ENCODE peak calls at places on chromosomes 11 and 22, in four cellular contexts. One of them, this sample, is unnamed. For H3K4me1, the result is how much of the 10 kb centered on the place peaks cover.

GRCh38 chr22:38290347-38290746 is 17.5 kb upstream of the TMEM184B start:
- DNase-seq in astrocyte: no peak
- DNase-seq in CD4-positive, CD25-positive, alpha-beta regulatory T cell: no peak
- DNase-seq in K562: no peak
- DNase-seq in this sample: no peak

GRCh38 chr11:72160319-72160718 is 24.8 kb downstream of the FOLR3 start:
- DNase-seq in astrocyte: no peak
- DNase-seq in CD4-positive, CD25-positive, alpha-beta regulatory T cell: no peak
- DNase-seq in K562: no peak
- DNase-seq in this sample: no peak

GRCh38 chr11:2927851-2928604 is 1.2 kb downstream of the PHLDA2 start:
- DNase-seq in astrocyte: no peak
- DNase-seq in CD4-positive, CD25-positive, alpha-beta regulatory T cell: no peak
- DNase-seq in K562: peak
- DNase-seq in this sample: no peak

GRCh38 chr22:24948356-24949202 is 2.1 kb upstream of the LHFPL7 start:
- DNase-seq in astrocyte: no peak
- DNase-seq in CD4-positive, CD25-positive, alpha-beta regulatory T cell: no peak
- DNase-seq in K562: no peak
- DNase-seq in this sample: no peak

GRCh38 chr11:21037836-21038235 is 368.4 kb downstream of the NELL1 start:
- DNase-seq in astrocyte: no peak
- DNase-seq in CD4-positive, CD25-positive, alpha-beta regulatory T cell: no peak
- DNase-seq in K562: no peak
- DNase-seq in this sample: no peak

GRCh38 chr11:35619754-35620640 is 1.7 kb downstream of the FJX1 start:
- DNase-seq in astrocyte: peak
- DNase-seq in CD4-positive, CD25-positive, alpha-beta regulatory T cell: no peak
- DNase-seq in K562: peak
- DNase-seq in this sample: peak

GRCh38 chr22:37079158-37079557 is 27.6 kb downstream of the KCTD17 start:
- DNase-seq in astrocyte: no peak
- DNase-seq in CD4-positive, CD25-positive, alpha-beta regulatory T cell: no peak
- DNase-seq in K562: no peak
- DNase-seq in this sample: no peak

GRCh38 chr11:112785717-112786116 is 175.5 kb upstream of the NCAM1 start:
- DNase-seq in astrocyte: peak
- DNase-seq in CD4-positive, CD25-positive, alpha-beta regulatory T cell: no peak
- DNase-seq in K562: no peak
- DNase-seq in this sample: no peak

GRCh38 chr11:122735031-122735430 is 79.5 kb downstream of the UBASH3B start:
- DNase-seq in astrocyte: no peak
- DNase-seq in CD4-positive, CD25-positive, alpha-beta regulatory T cell: no peak
- DNase-seq in K562: no peak
- DNase-seq in this sample: no peak

GRCh38 chr22:22178992-22179391 is 65.6 kb upstream of the VPREB1 start:
- DNase-seq in astrocyte: no peak
- DNase-seq in CD4-positive, CD25-positive, alpha-beta regulatory T cell: no peak
- DNase-seq in K562: no peak
- DNase-seq in this sample: no peak

GRCh38 chr11:2533642-2534115 is 88.9 kb downstream of the KCNQ1 start:
- DNase-seq in astrocyte: peak
- DNase-seq in CD4-positive, CD25-positive, alpha-beta regulatory T cell: no peak
- DNase-seq in K562: peak
- DNase-seq in this sample: peak

GRCh38 chr22:36790648-36791047 is 14.7 kb upstream of the IFT27 start:
- DNase-seq in astrocyte: no peak
- DNase-seq in CD4-positive, CD25-positive, alpha-beta regulatory T cell: no peak
- DNase-seq in K562: peak
- DNase-seq in this sample: no peak

GRCh38 chr11:126929186-126930085 is 71.1 kb downstream of the KIRREL3 start:
- DNase-seq in astrocyte: peak
- DNase-seq in CD4-positive, CD25-positive, alpha-beta regulatory T cell: no peak
- DNase-seq in K562: no peak
- DNase-seq in this sample: no peak

GRCh38 chr11:3055881-3056280 is 1.3 kb downstream of the CARS1 start:
- DNase-seq in astrocyte: no peak
- DNase-seq in CD4-positive, CD25-positive, alpha-beta regulatory T cell: no peak
- DNase-seq in K562: no peak
- DNase-seq in this sample: no peak

GRCh38 chr22:32334640-32335365 is 22.9 kb upstream of the RFPL3 start:
- DNase-seq in astrocyte: peak
- DNase-seq in CD4-positive, CD25-positive, alpha-beta regulatory T cell: no peak
- DNase-seq in K562: no peak
- DNase-seq in this sample: no peak

GRCh38 chr11:118679483-118679882 is at the start of gene TREH:
- DNase-seq in astrocyte: no peak
- DNase-seq in CD4-positive, CD25-positive, alpha-beta regulatory T cell: no peak
- DNase-seq in K562: no peak
- DNase-seq in this sample: no peak

GRCh38 chr22:49769691-49770315 is 57.9 kb downstream of the BRD1 start:
- DNase-seq in astrocyte: no peak
- DNase-seq in CD4-positive, CD25-positive, alpha-beta regulatory T cell: no peak
- DNase-seq in K562: no peak
- DNase-seq in this sample: no peak

GRCh38 chr11:79235696-79236095 is 205.1 kb downstream of the TENM4 start:
- DNase-seq in astrocyte: no peak
- DNase-seq in CD4-positive, CD25-positive, alpha-beta regulatory T cell: no peak
- DNase-seq in K562: no peak
- DNase-seq in this sample: no peak

GRCh38 chr11:73240190-73240781 is 22.2 kb downstream of the P2RY2 start:
- DNase-seq in astrocyte: peak
- DNase-seq in CD4-positive, CD25-positive, alpha-beta regulatory T cell: no peak
- DNase-seq in K562: no peak
- DNase-seq in this sample: no peak

GRCh38 chr11:79406376-79406775 is 34.5 kb downstream of the TENM4 start:
- DNase-seq in astrocyte: no peak
- DNase-seq in CD4-positive, CD25-positive, alpha-beta regulatory T cell: no peak
- DNase-seq in K562: no peak
- DNase-seq in this sample: no peak

GRCh38 chr22:45263790-45264269 is 20.9 kb upstream of the UPK3A start:
- DNase-seq in astrocyte: peak
- DNase-seq in CD4-positive, CD25-positive, alpha-beta regulatory T cell: no peak
- DNase-seq in K562: peak
- DNase-seq in this sample: peak

GRCh38 chr22:23222033-23222840 is 41.9 kb downstream of the BCR start:
- DNase-seq in astrocyte: no peak
- DNase-seq in CD4-positive, CD25-positive, alpha-beta regulatory T cell: no peak
- DNase-seq in K562: peak
- DNase-seq in this sample: no peak

GRCh38 chr22:44309137-44309536 is 3.6 kb downstream of the SHISAL1 start:
- DNase-seq in astrocyte: peak
- DNase-seq in CD4-positive, CD25-positive, alpha-beta regulatory T cell: no peak
- DNase-seq in K562: no peak
- DNase-seq in this sample: peak

GRCh38 chr11:99244613-99245012 is 223.9 kb downstream of the CNTN5 start:
- DNase-seq in astrocyte: peak
- DNase-seq in CD4-positive, CD25-positive, alpha-beta regulatory T cell: no peak
- DNase-seq in K562: no peak
- DNase-seq in this sample: no peak

GRCh38 chr11:121488641-121489040 is 35.9 kb upstream of the SORL1-AS1 start:
- DNase-seq in astrocyte: no peak
- DNase-seq in CD4-positive, CD25-positive, alpha-beta regulatory T cell: no peak
- DNase-seq in K562: no peak
- DNase-seq in this sample: no peak

GRCh38 chr11:88478136-88478785 is 140.7 kb upstream of the CTSC start:
- DNase-seq in astrocyte: no peak
- DNase-seq in CD4-positive, CD25-positive, alpha-beta regulatory T cell: no peak
- DNase-seq in K562: no peak
- DNase-seq in this sample: no peak

DNA sequence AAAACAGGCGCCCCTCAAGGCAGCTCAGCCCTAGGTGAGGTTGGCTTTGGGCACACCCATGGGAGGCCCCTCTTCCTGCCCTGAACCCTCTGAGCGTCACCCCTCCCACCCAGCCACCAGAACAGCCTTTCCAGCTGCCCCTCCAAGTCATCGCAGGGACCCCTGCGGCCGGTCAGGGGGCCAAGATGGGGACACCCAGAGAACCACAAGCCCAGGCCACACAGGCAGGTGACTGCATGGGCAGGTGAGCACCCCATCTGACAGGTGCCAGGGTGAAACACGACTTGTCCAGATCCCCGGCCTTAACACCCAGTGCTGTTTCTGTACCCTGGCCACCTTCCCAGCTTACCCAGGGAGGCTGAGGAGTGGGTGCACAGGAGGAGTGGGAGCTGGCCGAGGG is 24.6 kb upstream of the GRAMD4 start:
- DNase-seq in astrocyte: no peak
- DNase-seq in CD4-positive, CD25-positive, alpha-beta regulatory T cell: no peak
- DNase-seq in K562: no peak
- DNase-seq in this sample: no peak
- H3K27ac ChIP-seq in astrocyte: no peak
- H3K27ac ChIP-seq in CD4-positive, CD25-positive, alpha-beta regulatory T cell: no peak
- H3K27ac ChIP-seq in K562: no peak
- H3K27ac ChIP-seq in this sample: no peak

GRCh38 chr22:30243671-30244465 is 2.7 kb downstream of the LIF start:
- DNase-seq in astrocyte: no peak
- DNase-seq in CD4-positive, CD25-positive, alpha-beta regulatory T cell: no peak
- DNase-seq in K562: no peak
- DNase-seq in this sample: no peak

GRCh38 chr22:30246962-30247376 is 410 bp upstream of the LIF start:
- DNase-seq in astrocyte: no peak
- DNase-seq in CD4-positive, CD25-positive, alpha-beta regulatory T cell: no peak
- DNase-seq in K562: no peak
- DNase-seq in this sample: no peak

GRCh38 chr22:30245985-30246901 is at the start of gene LIF:
- DNase-seq in astrocyte: peak
- DNase-seq in CD4-positive, CD25-positive, alpha-beta regulatory T cell: peak
- DNase-seq in K562: peak
- DNase-seq in this sample: no peak

GRCh38 chr22:30247561-30247960 is 1.0 kb upstream of the LIF start:
- DNase-seq in astrocyte: no peak
- DNase-seq in CD4-positive, CD25-positive, alpha-beta regulatory T cell: no peak
- DNase-seq in K562: no peak
- DNase-seq in this sample: no peak

GRCh38 chr22:30245181-30245984 is 1.2 kb downstream of the LIF start:
- DNase-seq in astrocyte: no peak
- DNase-seq in CD4-positive, CD25-positive, alpha-beta regulatory T cell: no peak
- DNase-seq in K562: no peak
- DNase-seq in this sample: no peak
- H3K4me1 ChIP-seq in astrocyte: half or more
- H3K4me1 ChIP-seq in CD4-positive, CD25-positive, alpha-beta regulatory T cell: under half
- H3K4me1 ChIP-seq in K562: under half
- H3K4me1 ChIP-seq in this sample: under half

GRCh38 chr11:102155676-102156075 is 45.4 kb downstream of the YAP1 start:
- DNase-seq in astrocyte: no peak
- DNase-seq in CD4-positive, CD25-positive, alpha-beta regulatory T cell: no peak
- DNase-seq in K562: no peak
- DNase-seq in this sample: no peak

GRCh38 chr11:102154806-102155205 is 44.6 kb downstream of the YAP1 start:
- DNase-seq in astrocyte: no peak
- DNase-seq in CD4-positive, CD25-positive, alpha-beta regulatory T cell: no peak
- DNase-seq in K562: no peak
- DNase-seq in this sample: no peak

GRCh38 chr11:102163368-102163767 is 53.1 kb downstream of the YAP1 start:
- DNase-seq in astrocyte: no peak
- DNase-seq in CD4-positive, CD25-positive, alpha-beta regulatory T cell: no peak
- DNase-seq in K562: no peak
- DNase-seq in this sample: no peak

GRCh38 chr11:102157219-102157618 is 47.0 kb downstream of the YAP1 start:
- DNase-seq in astrocyte: peak
- DNase-seq in CD4-positive, CD25-positive, alpha-beta regulatory T cell: no peak
- DNase-seq in K562: no peak
- DNase-seq in this sample: peak

GRCh38 chr11:102158151-102158734 is 48.0 kb downstream of the YAP1 start:
- DNase-seq in astrocyte: no peak
- DNase-seq in CD4-positive, CD25-positive, alpha-beta regulatory T cell: no peak
- DNase-seq in K562: no peak
- DNase-seq in this sample: no peak
- H3K27ac ChIP-seq in astrocyte: no peak
- H3K27ac ChIP-seq in CD4-positive, CD25-positive, alpha-beta regulatory T cell: no peak
- H3K27ac ChIP-seq in K562: no peak
- H3K27ac ChIP-seq in this sample: no peak

GRCh38 chr11:125872138-125872491 is 15.4 kb upstream of the HYLS1 start:
- DNase-seq in astrocyte: no peak
- DNase-seq in CD4-positive, CD25-positive, alpha-beta regulatory T cell: no peak
- DNase-seq in K562: no peak
- DNase-seq in this sample: no peak
- H3K4me1 ChIP-seq in astrocyte: under half
- H3K4me1 ChIP-seq in CD4-positive, CD25-positive, alpha-beta regulatory T cell: under half
- H3K4me1 ChIP-seq in K562: under half
- H3K4me1 ChIP-seq in this sample: under half

GRCh38 chr11:46237248-46238077 is 40.0 kb upstream of the CREB3L1 start:
- DNase-seq in astrocyte: peak
- DNase-seq in CD4-positive, CD25-positive, alpha-beta regulatory T cell: peak
- DNase-seq in K562: peak
- DNase-seq in this sample: peak
- H3K27ac ChIP-seq in astrocyte: peak
- H3K27ac ChIP-seq in CD4-positive, CD25-positive, alpha-beta regulatory T cell: no peak
- H3K27ac ChIP-seq in K562: peak
- H3K27ac ChIP-seq in this sample: no peak

DNA sequence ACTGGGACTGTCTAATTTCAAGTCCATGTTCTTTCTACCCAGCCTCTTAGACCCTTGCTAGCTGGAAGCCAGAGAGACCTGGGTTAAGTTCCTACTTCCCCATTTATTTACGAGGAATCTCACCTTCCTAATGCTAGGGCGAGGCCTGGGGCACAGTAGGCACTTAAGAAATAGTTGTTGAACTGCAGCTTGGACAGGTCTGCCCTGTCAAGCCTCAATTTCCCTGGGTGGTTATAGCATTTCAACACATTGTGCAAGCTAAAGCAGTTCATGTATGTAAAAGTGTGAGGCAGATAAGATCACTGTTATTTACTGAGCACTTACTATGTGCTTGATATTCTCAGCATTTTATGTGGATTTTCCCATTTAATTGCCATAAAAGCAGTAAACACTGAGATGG is 12.1 kb downstream of the NAV2 start:
- DNase-seq in astrocyte: no peak
- DNase-seq in CD4-positive, CD25-positive, alpha-beta regulatory T cell: no peak
- DNase-seq in K562: no peak
- DNase-seq in this sample: no peak
- H3K4me1 ChIP-seq in astrocyte: under half
- H3K4me1 ChIP-seq in CD4-positive, CD25-positive, alpha-beta regulatory T cell: under half
- H3K4me1 ChIP-seq in K562: under half
- H3K4me1 ChIP-seq in this sample: under half